ENCODE peak calls at places on chromosome 11, in five cellular contexts. O is RWPE1, G is kidney, K is tibial artery, V is colonic mucosa. B is an unnamed sample.

GRCh38 chr11:124832571-124832970 is 32.4 kb upstream of the MSANTD2 start:
- DNase-seq in O (peak), G (no peak), K (no peak), V (no peak), B (no peak)

GRCh38 chr11:37657645-37658044 is 1059.6 kb upstream of the RAG2 start:
- DNase-seq in O (peak), G (no peak), K (no peak), V (no peak), B (peak)

GRCh38 chr11:76653674-76654309 is 16.8 kb downstream of the LRRC32 start:
- DNase-seq in O (no peak), G (peak), K (peak), V (peak), B (no peak)

GRCh38 chr11:119361056-119361787 is 14.7 kb upstream of the MFRP start:
- DNase-seq in O (peak), G (peak), K (peak), V (no peak), B (peak)

GRCh38 chr11:134418119-134418840 is 6.2 kb upstream of the B3GAT1 start:
- DNase-seq in O (no peak), G (no peak), K (no peak), V (no peak), B (no peak)

GRCh38 chr11:71566081-71566620 is 788 bp downstream of the KRTAP5-10 start:
- DNase-seq in O (no peak), G (peak), K (no peak), V (peak), B (no peak)

GRCh38 chr11:8003187-8003586 is 16.1 kb downstream of the EIF3F start:
- DNase-seq in O (no peak), G (no peak), K (no peak), V (no peak), B (no peak)

GRCh38 chr11:125625594-125626380 is 824 bp downstream of the CHEK1 start:
- DNase-seq in O (peak), G (peak), K (peak), V (peak), B (peak)

GRCh38 chr11:21774212-21774611 is 418.7 kb upstream of the ANO5 start:
- DNase-seq in O (no peak), G (no peak), K (peak), V (no peak), B (no peak)

GRCh38 chr11:35256296-35256695 is 117.3 kb downstream of the CD44 start:
- DNase-seq in O (no peak), G (no peak), K (no peak), V (no peak), B (no peak)

GRCh38 chr11:91085985-91086384 is 863.1 kb upstream of the CHORDC1 start:
- DNase-seq in O (no peak), G (no peak), K (no peak), V (no peak), B (no peak)

GRCh38 chr11:103601230-103601846 is 435.1 kb upstream of the DDI1 start:
- DNase-seq in O (peak), G (no peak), K (no peak), V (peak), B (peak)

GRCh38 chr11:9859491-9860305 is 195.8 kb downstream of the SWAP70 start:
- DNase-seq in O (no peak), G (no peak), K (no peak), V (no peak), B (peak)

GRCh38 chr11:7514099-7514725 is 413 bp downstream of the PPFIBP2 start:
- DNase-seq in O (no peak), G (no peak), K (peak), V (peak), B (no peak)

GRCh38 chr11:61041755-61042518 is 60.4 kb upstream of the CD5 start:
- DNase-seq in O (peak), G (peak), K (no peak), V (peak), B (no peak)

GRCh38 chr11:9849384-9849783 is 185.5 kb downstream of the SWAP70 start:
- DNase-seq in O (no peak), G (no peak), K (no peak), V (no peak), B (no peak)

GRCh38 chr11:122202161-122202950 is 86.3 kb upstream of the BLID start:
- DNase-seq in O (no peak), G (no peak), K (no peak), V (peak), B (peak)

GRCh38 chr11:71086687-71087258 is 165.6 kb downstream of the SHANK2 start:
- DNase-seq in O (peak), G (peak), K (no peak), V (peak), B (no peak)

GRCh38 chr11:6200975-6201374 is 2.0 kb downstream of the OR52W1 start:
- DNase-seq in O (no peak), G (no peak), K (peak), V (no peak), B (no peak)

DNA sequence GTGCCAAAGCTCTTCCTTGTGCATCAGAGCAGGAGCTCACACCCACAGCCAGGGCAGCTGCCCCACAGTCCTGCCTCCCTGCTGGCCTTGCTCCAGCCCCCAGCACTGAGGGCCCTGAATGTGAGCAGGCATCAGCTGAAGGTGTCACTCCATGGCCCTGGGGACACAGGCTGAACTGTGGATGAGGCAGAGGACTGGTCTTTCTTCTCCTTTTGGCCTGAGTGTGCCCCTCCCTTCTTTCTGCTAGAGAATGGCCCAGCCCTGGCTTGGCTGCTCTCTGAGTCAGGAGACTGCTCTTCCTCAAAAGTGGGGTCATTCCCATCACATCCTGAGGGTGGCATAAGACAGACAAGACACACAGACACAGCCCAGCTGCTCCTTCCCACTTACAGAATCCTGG is 16.2 kb downstream of the OTOG start:
- DNase-seq in O (peak), G (peak), K (no peak), V (peak), B (no peak)
- TF ChIP-seq CTCF in O (no peak), G (no peak), K (no peak), V (no peak), B (no peak)

GRCh38 chr11:44290206-44290605 is 19.7 kb downstream of the ALX4 start:
- DNase-seq in O (peak), G (no peak), K (no peak), V (no peak), B (no peak)
- TF ChIP-seq CTCF in O (no peak), G (no peak), K (no peak), V (no peak), B (no peak)

DNA sequence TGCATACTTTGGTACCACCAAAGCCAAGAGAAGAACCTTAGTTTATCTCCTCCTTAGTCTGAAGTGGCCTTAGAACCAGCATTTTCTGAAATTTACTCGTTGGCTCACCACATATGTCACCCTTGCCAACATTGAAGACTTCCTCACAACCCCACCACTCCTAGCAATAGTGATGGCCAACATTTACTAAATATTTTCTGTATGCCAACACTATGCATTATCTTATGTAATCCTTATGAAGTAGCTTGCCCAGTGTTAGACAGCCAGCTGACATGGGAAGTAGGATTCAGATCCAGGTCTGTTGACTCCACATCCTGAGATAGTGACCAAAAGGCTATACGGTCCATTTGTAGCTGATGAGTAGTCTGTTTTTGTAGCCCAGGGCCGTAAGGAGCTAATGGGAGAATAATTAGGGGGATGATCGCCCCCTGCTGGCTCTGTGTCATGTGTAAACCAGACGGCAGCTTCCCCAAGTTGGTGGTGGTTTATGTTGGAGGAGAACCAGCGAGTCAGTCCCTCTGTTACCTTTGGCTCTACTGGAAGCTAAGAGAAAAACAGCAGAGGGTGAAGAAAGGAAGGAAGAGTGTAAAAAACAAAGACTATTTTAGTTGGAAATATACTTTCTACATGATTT is 120.5 kb upstream of the RASSF10 start:
- DNase-seq in O (peak), G (peak), K (peak), V (peak), B (peak)
- TF ChIP-seq CTCF in O (peak), G (peak), K (peak), V (peak), B (peak)

DNA sequence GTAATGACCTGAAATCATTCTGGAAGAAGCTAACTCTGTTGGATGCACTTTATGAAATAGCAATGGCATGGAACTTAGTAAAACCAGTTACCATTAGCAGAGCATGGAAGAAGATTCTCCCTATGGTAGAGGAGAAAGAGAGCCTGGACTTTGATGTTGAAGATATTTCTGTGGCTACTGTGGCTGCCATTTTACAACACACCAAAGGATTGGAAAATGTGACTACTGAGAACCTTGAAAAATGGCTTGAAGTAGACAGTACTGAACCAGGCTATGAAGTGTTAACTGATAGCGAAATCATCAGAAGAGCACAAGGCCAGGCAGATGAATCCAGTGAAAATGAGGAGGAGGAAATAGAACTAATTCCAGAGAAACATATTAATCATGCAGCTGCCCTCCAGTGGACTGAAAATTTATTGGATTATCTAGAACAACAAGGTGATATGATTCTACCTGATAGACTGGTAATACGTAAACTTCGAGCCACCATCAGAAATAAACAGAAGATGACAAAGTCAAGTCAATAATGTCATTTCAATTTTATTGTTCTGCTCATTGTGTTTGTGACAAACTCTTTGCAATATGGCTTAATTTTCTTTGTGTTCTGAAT is 2.0 kb downstream of the JRKL start:
- DNase-seq in O (no peak), G (no peak), K (no peak), V (no peak), B (no peak)
- TF ChIP-seq CTCF in O (no peak), G (no peak), K (no peak), V (no peak), B (peak)